ENCODE peak calls at places on chromosomes 11 and 22, in eight cellular contexts. One of them, this sample, is unnamed.

GRCh38 chr11:4393209-4394196 is at the start of gene TRIM21:
- DNase-seq in HT1080: peak
- DNase-seq in SK-N-SH: peak
- DNase-seq in stimulated activated naive CD8-positive, alpha-beta T cell treated with anti-CD3 and anti-CD28 coated beads, Interleukin-15, Interleukin-2, amounts not matched to agents 100 U/mL and 50 U/mL, for 24 hours: peak
- DNase-seq in hepatocyte: peak
- DNase-seq in germinal center: peak
- DNase-seq in stimulated activated CD8-positive, alpha-beta memory T cell treated with anti-CD3 and anti-CD28 coated beads, Interleukin-2, amount 100 ng/mL, for 1 hour: peak
- DNase-seq in CD4-positive, alpha-beta memory T cell: peak
- DNase-seq in this sample: peak

GRCh38 chr11:108115495-108116140 is 5.7 kb upstream of the ACAT1 start:
- DNase-seq in HT1080: peak
- DNase-seq in hepatocyte: peak
- DNase-seq in SK-N-SH: no peak
- DNase-seq in stimulated activated CD8-positive, alpha-beta memory T cell treated with anti-CD3 and anti-CD28 coated beads, Interleukin-2, amount 100 ng/mL, for 1 hour: no peak
- DNase-seq in germinal center: no peak
- DNase-seq in stimulated activated naive CD8-positive, alpha-beta T cell treated with anti-CD3 and anti-CD28 coated beads, Interleukin-15, Interleukin-2, amounts not matched to agents 100 U/mL and 50 U/mL, for 24 hours: no peak
- DNase-seq in CD4-positive, alpha-beta memory T cell: no peak
- DNase-seq in this sample: peak

GRCh38 chr22:46086577-46087335 is 63.6 kb upstream of the PPARA start:
- DNase-seq in SK-N-SH: peak
- DNase-seq in stimulated activated naive CD8-positive, alpha-beta T cell treated with anti-CD3 and anti-CD28 coated beads, Interleukin-15, Interleukin-2, amounts not matched to agents 100 U/mL and 50 U/mL, for 24 hours: no peak
- DNase-seq in stimulated activated CD8-positive, alpha-beta memory T cell treated with anti-CD3 and anti-CD28 coated beads, Interleukin-2, amount 100 ng/mL, for 1 hour: no peak
- DNase-seq in CD4-positive, alpha-beta memory T cell: no peak
- DNase-seq in germinal center: no peak
- DNase-seq in HT1080: peak
- DNase-seq in hepatocyte: no peak
- DNase-seq in this sample: no peak

GRCh38 chr22:39498368-39498767 is 3.7 kb upstream of the MIEF1 start:
- DNase-seq in SK-N-SH: no peak
- DNase-seq in stimulated activated CD8-positive, alpha-beta memory T cell treated with anti-CD3 and anti-CD28 coated beads, Interleukin-2, amount 100 ng/mL, for 1 hour: no peak
- DNase-seq in HT1080: no peak
- DNase-seq in hepatocyte: no peak
- DNase-seq in stimulated activated naive CD8-positive, alpha-beta T cell treated with anti-CD3 and anti-CD28 coated beads, Interleukin-15, Interleukin-2, amounts not matched to agents 100 U/mL and 50 U/mL, for 24 hours: no peak
- DNase-seq in germinal center: no peak
- DNase-seq in CD4-positive, alpha-beta memory T cell: no peak
- DNase-seq in this sample: no peak

GRCh38 chr11:42315267-42315666 is 855.8 kb upstream of the LRRC4C start:
- DNase-seq in SK-N-SH: no peak
- DNase-seq in hepatocyte: no peak
- DNase-seq in stimulated activated CD8-positive, alpha-beta memory T cell treated with anti-CD3 and anti-CD28 coated beads, Interleukin-2, amount 100 ng/mL, for 1 hour: no peak
- DNase-seq in germinal center: no peak
- DNase-seq in HT1080: peak
- DNase-seq in stimulated activated naive CD8-positive, alpha-beta T cell treated with anti-CD3 and anti-CD28 coated beads, Interleukin-15, Interleukin-2, amounts not matched to agents 100 U/mL and 50 U/mL, for 24 hours: no peak
- DNase-seq in CD4-positive, alpha-beta memory T cell: no peak
- DNase-seq in this sample: no peak

GRCh38 chr11:832529-833113 is at the start of gene CD151:
- DNase-seq in HT1080: peak
- DNase-seq in stimulated activated CD8-positive, alpha-beta memory T cell treated with anti-CD3 and anti-CD28 coated beads, Interleukin-2, amount 100 ng/mL, for 1 hour: no peak
- DNase-seq in hepatocyte: peak
- DNase-seq in SK-N-SH: peak
- DNase-seq in CD4-positive, alpha-beta memory T cell: peak
- DNase-seq in germinal center: peak
- DNase-seq in stimulated activated naive CD8-positive, alpha-beta T cell treated with anti-CD3 and anti-CD28 coated beads, Interleukin-15, Interleukin-2, amounts not matched to agents 100 U/mL and 50 U/mL, for 24 hours: peak
- DNase-seq in this sample: no peak

GRCh38 chr11:61163714-61164609 is 2.7 kb upstream of the VPS37C start:
- DNase-seq in CD4-positive, alpha-beta memory T cell: no peak
- DNase-seq in hepatocyte: no peak
- DNase-seq in HT1080: no peak
- DNase-seq in germinal center: peak
- DNase-seq in stimulated activated naive CD8-positive, alpha-beta T cell treated with anti-CD3 and anti-CD28 coated beads, Interleukin-15, Interleukin-2, amounts not matched to agents 100 U/mL and 50 U/mL, for 24 hours: peak
- DNase-seq in stimulated activated CD8-positive, alpha-beta memory T cell treated with anti-CD3 and anti-CD28 coated beads, Interleukin-2, amount 100 ng/mL, for 1 hour: no peak
- DNase-seq in SK-N-SH: no peak
- DNase-seq in this sample: no peak

GRCh38 chr11:35087648-35088047 is 51.3 kb upstream of the CD44 start:
- DNase-seq in hepatocyte: no peak
- DNase-seq in stimulated activated naive CD8-positive, alpha-beta T cell treated with anti-CD3 and anti-CD28 coated beads, Interleukin-15, Interleukin-2, amounts not matched to agents 100 U/mL and 50 U/mL, for 24 hours: no peak
- DNase-seq in stimulated activated CD8-positive, alpha-beta memory T cell treated with anti-CD3 and anti-CD28 coated beads, Interleukin-2, amount 100 ng/mL, for 1 hour: no peak
- DNase-seq in germinal center: no peak
- DNase-seq in SK-N-SH: no peak
- DNase-seq in HT1080: peak
- DNase-seq in CD4-positive, alpha-beta memory T cell: no peak
- DNase-seq in this sample: no peak

GRCh38 chr11:134040386-134041297 is 28.2 kb upstream of the JAM3 start:
- DNase-seq in germinal center: no peak
- DNase-seq in hepatocyte: peak
- DNase-seq in CD4-positive, alpha-beta memory T cell: no peak
- DNase-seq in stimulated activated CD8-positive, alpha-beta memory T cell treated with anti-CD3 and anti-CD28 coated beads, Interleukin-2, amount 100 ng/mL, for 1 hour: no peak
- DNase-seq in HT1080: peak
- DNase-seq in stimulated activated naive CD8-positive, alpha-beta T cell treated with anti-CD3 and anti-CD28 coated beads, Interleukin-15, Interleukin-2, amounts not matched to agents 100 U/mL and 50 U/mL, for 24 hours: no peak
- DNase-seq in SK-N-SH: no peak
- DNase-seq in this sample: no peak

GRCh38 chr11:66653123-66653522 is 14.6 kb downstream of the RBM4 start:
- DNase-seq in hepatocyte: no peak
- DNase-seq in HT1080: peak
- DNase-seq in stimulated activated CD8-positive, alpha-beta memory T cell treated with anti-CD3 and anti-CD28 coated beads, Interleukin-2, amount 100 ng/mL, for 1 hour: no peak
- DNase-seq in SK-N-SH: no peak
- DNase-seq in germinal center: no peak
- DNase-seq in CD4-positive, alpha-beta memory T cell: no peak
- DNase-seq in stimulated activated naive CD8-positive, alpha-beta T cell treated with anti-CD3 and anti-CD28 coated beads, Interleukin-15, Interleukin-2, amounts not matched to agents 100 U/mL and 50 U/mL, for 24 hours: no peak
- DNase-seq in this sample: no peak

GRCh38 chr11:20599424-20600346 is at the start of gene SLC6A5:
- DNase-seq in hepatocyte: peak
- DNase-seq in SK-N-SH: no peak
- DNase-seq in stimulated activated CD8-positive, alpha-beta memory T cell treated with anti-CD3 and anti-CD28 coated beads, Interleukin-2, amount 100 ng/mL, for 1 hour: no peak
- DNase-seq in HT1080: peak
- DNase-seq in stimulated activated naive CD8-positive, alpha-beta T cell treated with anti-CD3 and anti-CD28 coated beads, Interleukin-15, Interleukin-2, amounts not matched to agents 100 U/mL and 50 U/mL, for 24 hours: peak
- DNase-seq in germinal center: no peak
- DNase-seq in CD4-positive, alpha-beta memory T cell: no peak
- DNase-seq in this sample: no peak

GRCh38 chr11:71266114-71266833 is 13.9 kb upstream of the SHANK2 start:
- DNase-seq in SK-N-SH: peak
- DNase-seq in CD4-positive, alpha-beta memory T cell: no peak
- DNase-seq in HT1080: no peak
- DNase-seq in stimulated activated CD8-positive, alpha-beta memory T cell treated with anti-CD3 and anti-CD28 coated beads, Interleukin-2, amount 100 ng/mL, for 1 hour: no peak
- DNase-seq in germinal center: no peak
- DNase-seq in stimulated activated naive CD8-positive, alpha-beta T cell treated with anti-CD3 and anti-CD28 coated beads, Interleukin-15, Interleukin-2, amounts not matched to agents 100 U/mL and 50 U/mL, for 24 hours: no peak
- DNase-seq in hepatocyte: peak
- DNase-seq in this sample: no peak

GRCh38 chr11:73420136-73420535 is 43.9 kb downstream of the RELT start:
- DNase-seq in germinal center: no peak
- DNase-seq in stimulated activated naive CD8-positive, alpha-beta T cell treated with anti-CD3 and anti-CD28 coated beads, Interleukin-15, Interleukin-2, amounts not matched to agents 100 U/mL and 50 U/mL, for 24 hours: no peak
- DNase-seq in SK-N-SH: no peak
- DNase-seq in hepatocyte: no peak
- DNase-seq in HT1080: no peak
- DNase-seq in stimulated activated CD8-positive, alpha-beta memory T cell treated with anti-CD3 and anti-CD28 coated beads, Interleukin-2, amount 100 ng/mL, for 1 hour: no peak
- DNase-seq in CD4-positive, alpha-beta memory T cell: no peak
- DNase-seq in this sample: no peak

GRCh38 chr22:22684605-22685561 is 40.5 kb downstream of the GGTLC2 start:
- DNase-seq in germinal center: peak
- DNase-seq in hepatocyte: peak
- DNase-seq in CD4-positive, alpha-beta memory T cell: no peak
- DNase-seq in SK-N-SH: no peak
- DNase-seq in HT1080: no peak
- DNase-seq in stimulated activated CD8-positive, alpha-beta memory T cell treated with anti-CD3 and anti-CD28 coated beads, Interleukin-2, amount 100 ng/mL, for 1 hour: no peak
- DNase-seq in stimulated activated naive CD8-positive, alpha-beta T cell treated with anti-CD3 and anti-CD28 coated beads, Interleukin-15, Interleukin-2, amounts not matched to agents 100 U/mL and 50 U/mL, for 24 hours: peak
- DNase-seq in this sample: no peak

GRCh38 chr22:38173156-38173906 is 8.3 kb downstream of the PLA2G6 start:
- DNase-seq in germinal center: no peak
- DNase-seq in CD4-positive, alpha-beta memory T cell: no peak
- DNase-seq in stimulated activated naive CD8-positive, alpha-beta T cell treated with anti-CD3 and anti-CD28 coated beads, Interleukin-15, Interleukin-2, amounts not matched to agents 100 U/mL and 50 U/mL, for 24 hours: no peak
- DNase-seq in stimulated activated CD8-positive, alpha-beta memory T cell treated with anti-CD3 and anti-CD28 coated beads, Interleukin-2, amount 100 ng/mL, for 1 hour: no peak
- DNase-seq in HT1080: no peak
- DNase-seq in SK-N-SH: no peak
- DNase-seq in hepatocyte: no peak
- DNase-seq in this sample: no peak

GRCh38 chr11:78432058-78432515 is 14.5 kb upstream of the GAB2 start:
- DNase-seq in stimulated activated naive CD8-positive, alpha-beta T cell treated with anti-CD3 and anti-CD28 coated beads, Interleukin-15, Interleukin-2, amounts not matched to agents 100 U/mL and 50 U/mL, for 24 hours: no peak
- DNase-seq in SK-N-SH: no peak
- DNase-seq in hepatocyte: no peak
- DNase-seq in HT1080: peak
- DNase-seq in CD4-positive, alpha-beta memory T cell: no peak
- DNase-seq in germinal center: no peak
- DNase-seq in stimulated activated CD8-positive, alpha-beta memory T cell treated with anti-CD3 and anti-CD28 coated beads, Interleukin-2, amount 100 ng/mL, for 1 hour: no peak
- DNase-seq in this sample: no peak

GRCh38 chr11:1882265-1883238 is 9.1 kb downstream of the PRR33 start:
- DNase-seq in stimulated activated CD8-positive, alpha-beta memory T cell treated with anti-CD3 and anti-CD28 coated beads, Interleukin-2, amount 100 ng/mL, for 1 hour: peak
- DNase-seq in CD4-positive, alpha-beta memory T cell: peak
- DNase-seq in hepatocyte: peak
- DNase-seq in SK-N-SH: peak
- DNase-seq in stimulated activated naive CD8-positive, alpha-beta T cell treated with anti-CD3 and anti-CD28 coated beads, Interleukin-15, Interleukin-2, amounts not matched to agents 100 U/mL and 50 U/mL, for 24 hours: peak
- DNase-seq in germinal center: peak
- DNase-seq in HT1080: peak
- DNase-seq in this sample: peak

GRCh38 chr11:70050243-70050642 is 27.9 kb upstream of the ANO1 start:
- DNase-seq in germinal center: no peak
- DNase-seq in stimulated activated naive CD8-positive, alpha-beta T cell treated with anti-CD3 and anti-CD28 coated beads, Interleukin-15, Interleukin-2, amounts not matched to agents 100 U/mL and 50 U/mL, for 24 hours: no peak
- DNase-seq in CD4-positive, alpha-beta memory T cell: no peak
- DNase-seq in HT1080: no peak
- DNase-seq in stimulated activated CD8-positive, alpha-beta memory T cell treated with anti-CD3 and anti-CD28 coated beads, Interleukin-2, amount 100 ng/mL, for 1 hour: no peak
- DNase-seq in hepatocyte: no peak
- DNase-seq in SK-N-SH: no peak
- DNase-seq in this sample: no peak

GRCh38 chr22:30731658-30732057 is 37.0 kb downstream of the OSBP2 start:
- DNase-seq in HT1080: peak
- DNase-seq in SK-N-SH: no peak
- DNase-seq in germinal center: no peak
- DNase-seq in CD4-positive, alpha-beta memory T cell: no peak
- DNase-seq in hepatocyte: no peak
- DNase-seq in stimulated activated CD8-positive, alpha-beta memory T cell treated with anti-CD3 and anti-CD28 coated beads, Interleukin-2, amount 100 ng/mL, for 1 hour: no peak
- DNase-seq in stimulated activated naive CD8-positive, alpha-beta T cell treated with anti-CD3 and anti-CD28 coated beads, Interleukin-15, Interleukin-2, amounts not matched to agents 100 U/mL and 50 U/mL, for 24 hours: no peak
- DNase-seq in this sample: no peak

GRCh38 chr11:111081021-111081511 is 164.5 kb upstream of the POU2AF2 start:
- DNase-seq in stimulated activated naive CD8-positive, alpha-beta T cell treated with anti-CD3 and anti-CD28 coated beads, Interleukin-15, Interleukin-2, amounts not matched to agents 100 U/mL and 50 U/mL, for 24 hours: no peak
- DNase-seq in germinal center: no peak
- DNase-seq in CD4-positive, alpha-beta memory T cell: no peak
- DNase-seq in HT1080: no peak
- DNase-seq in stimulated activated CD8-positive, alpha-beta memory T cell treated with anti-CD3 and anti-CD28 coated beads, Interleukin-2, amount 100 ng/mL, for 1 hour: no peak
- DNase-seq in SK-N-SH: no peak
- DNase-seq in hepatocyte: peak
- DNase-seq in this sample: no peak

GRCh38 chr22:30649430-30650007 is 13.9 kb downstream of the SLC35E4 start:
- DNase-seq in stimulated activated CD8-positive, alpha-beta memory T cell treated with anti-CD3 and anti-CD28 coated beads, Interleukin-2, amount 100 ng/mL, for 1 hour: peak
- DNase-seq in CD4-positive, alpha-beta memory T cell: peak
- DNase-seq in HT1080: peak
- DNase-seq in SK-N-SH: no peak
- DNase-seq in stimulated activated naive CD8-positive, alpha-beta T cell treated with anti-CD3 and anti-CD28 coated beads, Interleukin-15, Interleukin-2, amounts not matched to agents 100 U/mL and 50 U/mL, for 24 hours: peak
- DNase-seq in germinal center: peak
- DNase-seq in hepatocyte: peak
- DNase-seq in this sample: no peak

GRCh38 chr11:85822814-85823213 is 11.9 kb upstream of the SYTL2 start:
- DNase-seq in HT1080: peak
- DNase-seq in stimulated activated CD8-positive, alpha-beta memory T cell treated with anti-CD3 and anti-CD28 coated beads, Interleukin-2, amount 100 ng/mL, for 1 hour: no peak
- DNase-seq in CD4-positive, alpha-beta memory T cell: no peak
- DNase-seq in hepatocyte: no peak
- DNase-seq in stimulated activated naive CD8-positive, alpha-beta T cell treated with anti-CD3 and anti-CD28 coated beads, Interleukin-15, Interleukin-2, amounts not matched to agents 100 U/mL and 50 U/mL, for 24 hours: no peak
- DNase-seq in SK-N-SH: no peak
- DNase-seq in germinal center: no peak
- DNase-seq in this sample: no peak

GRCh38 chr11:95926714-95927113 is 2.8 kb upstream of the MTMR2 start:
- DNase-seq in hepatocyte: no peak
- DNase-seq in HT1080: no peak
- DNase-seq in SK-N-SH: no peak
- DNase-seq in stimulated activated naive CD8-positive, alpha-beta T cell treated with anti-CD3 and anti-CD28 coated beads, Interleukin-15, Interleukin-2, amounts not matched to agents 100 U/mL and 50 U/mL, for 24 hours: no peak
- DNase-seq in CD4-positive, alpha-beta memory T cell: no peak
- DNase-seq in stimulated activated CD8-positive, alpha-beta memory T cell treated with anti-CD3 and anti-CD28 coated beads, Interleukin-2, amount 100 ng/mL, for 1 hour: no peak
- DNase-seq in germinal center: no peak
- DNase-seq in this sample: no peak

GRCh38 chr11:67504023-67504949 is 877 bp downstream of the PITPNM1 start:
- DNase-seq in HT1080: no peak
- DNase-seq in hepatocyte: peak
- DNase-seq in stimulated activated CD8-positive, alpha-beta memory T cell treated with anti-CD3 and anti-CD28 coated beads, Interleukin-2, amount 100 ng/mL, for 1 hour: no peak
- DNase-seq in SK-N-SH: peak
- DNase-seq in stimulated activated naive CD8-positive, alpha-beta T cell treated with anti-CD3 and anti-CD28 coated beads, Interleukin-15, Interleukin-2, amounts not matched to agents 100 U/mL and 50 U/mL, for 24 hours: peak
- DNase-seq in germinal center: no peak
- DNase-seq in CD4-positive, alpha-beta memory T cell: peak
- DNase-seq in this sample: no peak

GRCh38 chr11:33713914-33714398 is 13.3 kb upstream of the C11orf91 start:
- DNase-seq in germinal center: no peak
- DNase-seq in stimulated activated naive CD8-positive, alpha-beta T cell treated with anti-CD3 and anti-CD28 coated beads, Interleukin-15, Interleukin-2, amounts not matched to agents 100 U/mL and 50 U/mL, for 24 hours: no peak
- DNase-seq in SK-N-SH: no peak
- DNase-seq in CD4-positive, alpha-beta memory T cell: no peak
- DNase-seq in stimulated activated CD8-positive, alpha-beta memory T cell treated with anti-CD3 and anti-CD28 coated beads, Interleukin-2, amount 100 ng/mL, for 1 hour: no peak
- DNase-seq in HT1080: no peak
- DNase-seq in hepatocyte: no peak
- DNase-seq in this sample: no peak

GRCh38 chr11:16293204-16293681 is 63.1 kb downstream of the SOX6 start:
- DNase-seq in HT1080: no peak
- DNase-seq in stimulated activated naive CD8-positive, alpha-beta T cell treated with anti-CD3 and anti-CD28 coated beads, Interleukin-15, Interleukin-2, amounts not matched to agents 100 U/mL and 50 U/mL, for 24 hours: no peak
- DNase-seq in CD4-positive, alpha-beta memory T cell: no peak
- DNase-seq in germinal center: no peak
- DNase-seq in hepatocyte: no peak
- DNase-seq in stimulated activated CD8-positive, alpha-beta memory T cell treated with anti-CD3 and anti-CD28 coated beads, Interleukin-2, amount 100 ng/mL, for 1 hour: no peak
- DNase-seq in SK-N-SH: no peak
- DNase-seq in this sample: no peak

GRCh38 chr11:27237641-27238040 is 125.4 kb downstream of the CCDC34 start:
- DNase-seq in hepatocyte: peak
- DNase-seq in germinal center: no peak
- DNase-seq in CD4-positive, alpha-beta memory T cell: no peak
- DNase-seq in SK-N-SH: no peak
- DNase-seq in stimulated activated CD8-positive, alpha-beta memory T cell treated with anti-CD3 and anti-CD28 coated beads, Interleukin-2, amount 100 ng/mL, for 1 hour: no peak
- DNase-seq in stimulated activated naive CD8-positive, alpha-beta T cell treated with anti-CD3 and anti-CD28 coated beads, Interleukin-15, Interleukin-2, amounts not matched to agents 100 U/mL and 50 U/mL, for 24 hours: no peak
- DNase-seq in HT1080: no peak
- DNase-seq in this sample: no peak

GRCh38 chr11:78038697-78039313 is 15.7 kb upstream of the KCTD14 start:
- DNase-seq in stimulated activated naive CD8-positive, alpha-beta T cell treated with anti-CD3 and anti-CD28 coated beads, Interleukin-15, Interleukin-2, amounts not matched to agents 100 U/mL and 50 U/mL, for 24 hours: no peak
- DNase-seq in HT1080: no peak
- DNase-seq in SK-N-SH: no peak
- DNase-seq in germinal center: no peak
- DNase-seq in CD4-positive, alpha-beta memory T cell: no peak
- DNase-seq in stimulated activated CD8-positive, alpha-beta memory T cell treated with anti-CD3 and anti-CD28 coated beads, Interleukin-2, amount 100 ng/mL, for 1 hour: no peak
- DNase-seq in hepatocyte: no peak
- DNase-seq in this sample: no peak

GRCh38 chr22:24731786-24732185 is 42.7 kb downstream of the PIWIL3 start:
- DNase-seq in SK-N-SH: no peak
- DNase-seq in stimulated activated naive CD8-positive, alpha-beta T cell treated with anti-CD3 and anti-CD28 coated beads, Interleukin-15, Interleukin-2, amounts not matched to agents 100 U/mL and 50 U/mL, for 24 hours: no peak
- DNase-seq in stimulated activated CD8-positive, alpha-beta memory T cell treated with anti-CD3 and anti-CD28 coated beads, Interleukin-2, amount 100 ng/mL, for 1 hour: no peak
- DNase-seq in HT1080: no peak
- DNase-seq in CD4-positive, alpha-beta memory T cell: no peak
- DNase-seq in germinal center: no peak
- DNase-seq in hepatocyte: no peak
- DNase-seq in this sample: no peak

GRCh38 chr22:31892080-31892433 is 52.3 kb upstream of the YWHAH start:
- DNase-seq in germinal center: no peak
- DNase-seq in hepatocyte: no peak
- DNase-seq in stimulated activated naive CD8-positive, alpha-beta T cell treated with anti-CD3 and anti-CD28 coated beads, Interleukin-15, Interleukin-2, amounts not matched to agents 100 U/mL and 50 U/mL, for 24 hours: no peak
- DNase-seq in stimulated activated CD8-positive, alpha-beta memory T cell treated with anti-CD3 and anti-CD28 coated beads, Interleukin-2, amount 100 ng/mL, for 1 hour: no peak
- DNase-seq in HT1080: no peak
- DNase-seq in CD4-positive, alpha-beta memory T cell: no peak
- DNase-seq in SK-N-SH: no peak
- DNase-seq in this sample: no peak

GRCh38 chr11:818396-819128 is at the start of gene PNPLA2:
- DNase-seq in stimulated activated naive CD8-positive, alpha-beta T cell treated with anti-CD3 and anti-CD28 coated beads, Interleukin-15, Interleukin-2, amounts not matched to agents 100 U/mL and 50 U/mL, for 24 hours: no peak
- DNase-seq in stimulated activated CD8-positive, alpha-beta memory T cell treated with anti-CD3 and anti-CD28 coated beads, Interleukin-2, amount 100 ng/mL, for 1 hour: no peak
- DNase-seq in CD4-positive, alpha-beta memory T cell: no peak
- DNase-seq in germinal center: no peak
- DNase-seq in SK-N-SH: no peak
- DNase-seq in hepatocyte: peak
- DNase-seq in HT1080: no peak
- DNase-seq in this sample: no peak

GRCh38 chr22:26566994-26567393 is 22.9 kb downstream of the TPST2 start:
- DNase-seq in SK-N-SH: no peak
- DNase-seq in stimulated activated naive CD8-positive, alpha-beta T cell treated with anti-CD3 and anti-CD28 coated beads, Interleukin-15, Interleukin-2, amounts not matched to agents 100 U/mL and 50 U/mL, for 24 hours: no peak
- DNase-seq in CD4-positive, alpha-beta memory T cell: no peak
- DNase-seq in stimulated activated CD8-positive, alpha-beta memory T cell treated with anti-CD3 and anti-CD28 coated beads, Interleukin-2, amount 100 ng/mL, for 1 hour: no peak
- DNase-seq in HT1080: no peak
- DNase-seq in hepatocyte: no peak
- DNase-seq in germinal center: no peak
- DNase-seq in this sample: no peak

GRCh38 chr11:1459219-1459575 is 27.4 kb downstream of the MOB2 start:
- DNase-seq in germinal center: no peak
- DNase-seq in HT1080: no peak
- DNase-seq in CD4-positive, alpha-beta memory T cell: no peak
- DNase-seq in stimulated activated naive CD8-positive, alpha-beta T cell treated with anti-CD3 and anti-CD28 coated beads, Interleukin-15, Interleukin-2, amounts not matched to agents 100 U/mL and 50 U/mL, for 24 hours: no peak
- DNase-seq in stimulated activated CD8-positive, alpha-beta memory T cell treated with anti-CD3 and anti-CD28 coated beads, Interleukin-2, amount 100 ng/mL, for 1 hour: no peak
- DNase-seq in SK-N-SH: no peak
- DNase-seq in hepatocyte: no peak
- DNase-seq in this sample: no peak

GRCh38 chr11:102073253-102073652 is 26.0 kb downstream of the CFAP300 start:
- DNase-seq in CD4-positive, alpha-beta memory T cell: no peak
- DNase-seq in germinal center: no peak
- DNase-seq in stimulated activated CD8-positive, alpha-beta memory T cell treated with anti-CD3 and anti-CD28 coated beads, Interleukin-2, amount 100 ng/mL, for 1 hour: no peak
- DNase-seq in HT1080: no peak
- DNase-seq in SK-N-SH: no peak
- DNase-seq in hepatocyte: no peak
- DNase-seq in stimulated activated naive CD8-positive, alpha-beta T cell treated with anti-CD3 and anti-CD28 coated beads, Interleukin-15, Interleukin-2, amounts not matched to agents 100 U/mL and 50 U/mL, for 24 hours: no peak
- DNase-seq in this sample: no peak

This sample was measured in tibial nerve.